ENCODE peak calls at places on chromosome 22, in ten cellular contexts. Q, M, O, F, D, J, A, G, R and W are unnamed samples.

GRCh38 chr22:32042924-32043323 is at the start of gene SLC5A1:
- DNase-seq in Q (no peak), M (peak), O (no peak), F (no peak), D (peak), J (no peak), A (no peak), G (peak), R (no peak), W (peak)

GRCh38 chr22:17972385-17973181 is 51.8 kb downstream of the MICAL3 start:
- DNase-seq in Q (peak), M (no peak), O (no peak), F (no peak), D (no peak), J (peak), A (no peak), G (no peak), R (no peak), W (no peak)

GRCh38 chr22:42997577-42997976 is 17.4 kb downstream of the PACSIN2 start:
- DNase-seq in Q (no peak), M (no peak), O (no peak), F (no peak), D (no peak), J (no peak), A (no peak), G (no peak), R (no peak), W (no peak)

GRCh38 chr22:34976474-34976873 is 89.5 kb upstream of the ISX start:
- DNase-seq in Q (no peak), M (no peak), O (no peak), F (no peak), D (no peak), J (no peak), A (no peak), G (no peak), R (no peak), W (no peak)

GRCh38 chr22:46289244-46289891 is 7.3 kb upstream of the GTSE1 start:
- DNase-seq in Q (no peak), M (no peak), O (no peak), F (no peak), D (no peak), J (no peak), A (no peak), G (no peak), R (no peak), W (no peak)

GRCh38 chr22:40022536-40023225 is 27.9 kb downstream of the FAM83F start:
- DNase-seq in Q (no peak), M (peak), O (peak), F (peak), D (peak), J (no peak), A (no peak), G (no peak), R (no peak), W (no peak)

GRCh38 chr22:40533712-40534378 is 102.7 kb downstream of the MRTFA start:
- DNase-seq in Q (peak), M (no peak), O (peak), F (no peak), D (no peak), J (no peak), A (no peak), G (no peak), R (peak), W (no peak)

GRCh38 chr22:37560682-37561208 is 465 bp downstream of the CDC42EP1 start:
- DNase-seq in Q (no peak), M (no peak), O (no peak), F (no peak), D (no peak), J (peak), A (no peak), G (no peak), R (no peak), W (no peak)